ENCODE peak calls at places on chromosome 17, in four cellular contexts. One of them, this sample, is unnamed.

GRCh38 chr17:60161598-60162330 is 12.0 kb downstream of the CA4 start:
- ATAC-seq in HepG2: no peak
- ATAC-seq in GM12878: no peak
- ATAC-seq in A549: no peak
- ATAC-seq in this sample: peak; percentile 31

GRCh38 chr17:163514-164103 is 17.8 kb downstream of the DOC2B start:
- ATAC-seq in HepG2: peak; percentile 78
- ATAC-seq in GM12878: peak; percentile 40
- ATAC-seq in A549: peak; percentile 65
- ATAC-seq in this sample: no peak

GRCh38 chr17:56756536-56756935 is 77.2 kb downstream of the C17orf67 start:
- ATAC-seq in HepG2: no peak
- ATAC-seq in GM12878: no peak
- ATAC-seq in A549: peak; percentile 72
- ATAC-seq in this sample: no peak

GRCh38 chr17:62658136-62658535 is 30.7 kb downstream of the MRC2 start:
- ATAC-seq in HepG2: no peak
- ATAC-seq in GM12878: no peak
- ATAC-seq in A549: no peak
- ATAC-seq in this sample: no peak

GRCh38 chr17:49995055-49995738 is at the start of gene DLX3:
- ATAC-seq in HepG2: no peak
- ATAC-seq in GM12878: no peak
- ATAC-seq in A549: peak; percentile 55
- ATAC-seq in this sample: peak; percentile 71

GRCh38 chr17:81473019-81473418 is 39.6 kb downstream of the ACTG1 start:
- ATAC-seq in HepG2: no peak
- ATAC-seq in GM12878: no peak
- ATAC-seq in A549: no peak
- ATAC-seq in this sample: no peak

GRCh38 chr17:50953831-50954601 is 87.9 kb upstream of the TOB1 start:
- ATAC-seq in HepG2: no peak
- ATAC-seq in GM12878: no peak
- ATAC-seq in A549: no peak
- ATAC-seq in this sample: no peak

GRCh38 chr17:82396601-82397435 is 21.3 kb upstream of the HEXD start:
- ATAC-seq in HepG2: peak; percentile 14
- ATAC-seq in GM12878: no peak
- ATAC-seq in A549: peak; percentile 51
- ATAC-seq in this sample: peak; percentile 65

GRCh38 chr17:77083547-77083946 is 57.2 kb upstream of the SEC14L1 start:
- ATAC-seq in HepG2: no peak
- ATAC-seq in GM12878: no peak
- ATAC-seq in A549: no peak
- ATAC-seq in this sample: no peak

GRCh38 chr17:14762736-14763479 is 462.0 kb downstream of the HS3ST3B1 start:
- ATAC-seq in HepG2: no peak
- ATAC-seq in GM12878: no peak
- ATAC-seq in A549: no peak
- ATAC-seq in this sample: no peak

GRCh38 chr17:39527220-39527813 is 66.0 kb downstream of the CDK12 start:
- ATAC-seq in HepG2: peak; percentile 78
- ATAC-seq in GM12878: peak; percentile 74
- ATAC-seq in A549: peak; percentile 80
- ATAC-seq in this sample: no peak

GRCh38 chr17:79840989-79841286 is 1.7 kb upstream of the CBX4 start:
- ATAC-seq in HepG2: no peak
- ATAC-seq in GM12878: no peak
- ATAC-seq in A549: no peak
- ATAC-seq in this sample: no peak

GRCh38 chr17:79838541-79839274 is 532 bp downstream of the CBX4 start:
- ATAC-seq in HepG2: peak; percentile 3
- ATAC-seq in GM12878: peak; percentile 16
- ATAC-seq in A549: peak; percentile 24
- ATAC-seq in this sample: peak; percentile 13

GRCh38 chr17:79841369-79842135 is 2.3 kb upstream of the CBX4 start:
- ATAC-seq in HepG2: no peak
- ATAC-seq in GM12878: no peak
- ATAC-seq in A549: no peak
- ATAC-seq in this sample: no peak

GRCh38 chr17:79839363-79840203 is at the start of gene CBX4:
- ATAC-seq in HepG2: peak; percentile 44
- ATAC-seq in GM12878: peak; percentile 75
- ATAC-seq in A549: peak; percentile 73
- ATAC-seq in this sample: peak; percentile 87

DNA sequence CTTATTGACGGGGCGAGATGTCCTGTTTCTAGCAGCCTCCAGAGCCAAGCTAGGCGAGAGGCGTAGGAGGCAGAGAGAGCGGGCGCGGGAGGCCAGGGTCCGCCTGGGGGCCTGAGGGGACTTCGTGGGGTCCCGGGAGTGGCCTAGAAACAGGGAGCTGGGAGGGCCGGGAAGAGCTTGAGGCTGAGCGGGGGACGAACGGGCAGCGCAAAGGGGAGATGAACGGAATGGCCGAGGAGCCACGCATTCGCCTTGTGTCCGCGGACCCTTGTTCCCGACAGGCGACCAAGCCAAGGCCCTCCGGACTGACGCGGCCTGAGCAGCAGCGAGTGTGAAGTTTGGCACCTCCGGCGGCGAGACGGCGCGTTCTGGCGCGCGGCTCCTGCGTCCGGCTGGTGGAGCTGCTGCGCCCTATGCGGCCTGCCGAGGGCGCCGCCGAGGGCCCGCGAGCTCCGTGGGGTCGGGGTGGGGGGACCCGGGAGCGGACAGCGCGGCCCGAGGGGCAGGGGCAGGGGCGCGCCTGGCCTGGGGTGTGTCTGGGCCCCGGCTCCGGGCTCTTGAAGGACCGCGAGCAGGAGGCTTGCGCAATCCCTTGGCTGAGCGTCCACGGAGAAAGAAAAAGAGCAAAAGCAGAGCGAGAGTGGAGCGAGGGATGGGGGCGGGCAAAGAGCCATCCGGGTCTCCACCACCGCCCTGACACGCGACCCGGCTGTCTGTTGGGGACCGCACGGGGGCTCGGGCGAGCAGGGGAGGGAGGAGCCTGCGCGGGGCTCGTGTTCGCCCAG is 1.2 kb upstream of the CBX4 start:
- ATAC-seq in HepG2: no peak
- ATAC-seq in GM12878: no peak
- ATAC-seq in A549: no peak
- ATAC-seq in this sample: no peak
- TF ChIP-seq CTCF in HepG2: no peak
- TF ChIP-seq CTCF in GM12878: no peak
- TF ChIP-seq CTCF in A549: peak; percentile 12
- TF ChIP-seq CTCF in this sample: peak; percentile 42

GRCh38 chr17:75970011-75970523 is 8.9 kb downstream of the ACOX1 start:
- ATAC-seq in HepG2: peak; percentile 60
- ATAC-seq in GM12878: no peak
- ATAC-seq in A549: no peak
- ATAC-seq in this sample: no peak
- TF ChIP-seq EP300 in HepG2: no peak
- TF ChIP-seq EP300 in GM12878: no peak
- TF ChIP-seq EP300 in A549: no peak
- TF ChIP-seq EP300 in this sample: no peak

DNA sequence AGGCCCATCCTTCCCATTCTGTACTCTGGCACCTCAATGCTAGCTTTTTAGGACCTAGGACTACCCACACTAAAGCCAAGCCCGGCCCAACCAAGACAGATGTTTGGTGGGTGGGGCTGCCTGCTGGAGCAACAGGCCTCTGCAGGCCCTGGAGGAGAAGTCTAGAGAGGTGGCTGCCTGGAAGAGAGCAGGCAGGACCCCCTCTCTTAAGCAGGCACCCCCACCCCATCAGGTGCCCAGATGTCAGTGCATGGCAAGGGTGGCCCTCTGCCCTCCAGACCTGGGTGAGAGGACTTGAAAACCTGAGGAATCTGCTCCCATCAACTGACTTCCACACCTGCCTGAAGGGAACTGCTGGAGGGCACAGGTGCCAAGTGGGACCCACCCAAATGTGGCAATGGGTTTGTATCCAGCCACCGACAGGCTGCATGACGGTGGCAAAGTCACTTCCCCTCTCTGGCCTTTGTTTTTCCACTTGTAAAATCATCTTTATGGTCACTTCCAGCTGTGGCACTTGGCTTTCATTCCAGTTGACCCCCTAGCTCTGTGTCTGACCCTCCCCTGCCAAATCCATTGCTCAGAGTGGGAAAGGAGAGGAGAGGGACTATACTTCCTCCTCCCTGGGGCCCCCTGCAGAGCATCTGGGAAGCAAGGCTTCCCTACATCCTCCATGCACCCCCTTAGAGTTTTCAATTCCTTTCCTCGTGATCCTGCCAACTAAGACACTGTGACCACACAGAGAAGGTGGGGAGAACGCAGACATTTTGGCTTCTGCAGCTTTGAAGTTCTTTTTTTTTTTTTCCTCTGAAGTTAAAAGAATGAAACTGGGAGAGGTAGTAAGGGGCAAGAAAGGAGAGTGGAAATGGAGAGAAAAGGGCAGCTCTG is 1.6 kb upstream of the STAT5A start:
- ATAC-seq in HepG2: no peak
- ATAC-seq in GM12878: no peak
- ATAC-seq in A549: no peak
- ATAC-seq in this sample: no peak
- H3K4me3 ChIP-seq in HepG2: no peak overlapping the region
- H3K4me3 ChIP-seq in GM12878: peak overlapping the region; percentile 91
- H3K4me3 ChIP-seq in A549: no peak overlapping the region
- H3K4me3 ChIP-seq in this sample: peak overlapping the region; percentile 73

GRCh38 chr17:27607692-27608091 is 23.3 kb upstream of the LGALS9 start:
- ATAC-seq in HepG2: no peak
- ATAC-seq in GM12878: no peak
- ATAC-seq in A549: no peak
- ATAC-seq in this sample: no peak

GRCh38 chr17:27608330-27609230 is 22.4 kb upstream of the LGALS9 start:
- ATAC-seq in HepG2: no peak
- ATAC-seq in GM12878: peak; percentile 12
- ATAC-seq in A549: peak; percentile 39
- ATAC-seq in this sample: no peak

GRCh38 chr17:27610304-27610676 is 20.7 kb upstream of the LGALS9 start:
- ATAC-seq in HepG2: no peak
- ATAC-seq in GM12878: no peak
- ATAC-seq in A549: no peak
- ATAC-seq in this sample: no peak

GRCh38 chr17:27612160-27612767 is 18.7 kb upstream of the LGALS9 start:
- ATAC-seq in HepG2: no peak
- ATAC-seq in GM12878: no peak
- ATAC-seq in A549: no peak
- ATAC-seq in this sample: peak; percentile 35

GRCh38 chr17:27609606-27610303 is 21.2 kb upstream of the LGALS9 start:
- ATAC-seq in HepG2: peak; percentile 91
- ATAC-seq in GM12878: peak; percentile 37
- ATAC-seq in A549: peak; percentile 88
- ATAC-seq in this sample: no peak
- TF ChIP-seq CTCF in HepG2: peak; percentile 78
- TF ChIP-seq CTCF in GM12878: peak; percentile 43
- TF ChIP-seq CTCF in A549: peak; percentile 44
- TF ChIP-seq CTCF in this sample: peak; percentile 13

GRCh38 chr17:29096094-29096493 is 53.2 kb downstream of the PIPOX start:
- ATAC-seq in HepG2: no peak
- ATAC-seq in GM12878: no peak
- ATAC-seq in A549: no peak
- ATAC-seq in this sample: no peak

GRCh38 chr17:29093090-29093871 is 50.3 kb downstream of the PIPOX start:
- ATAC-seq in HepG2: no peak
- ATAC-seq in GM12878: no peak
- ATAC-seq in A549: no peak
- ATAC-seq in this sample: no peak

GRCh38 chr17:29095439-29095838 is 52.5 kb downstream of the PIPOX start:
- ATAC-seq in HepG2: no peak
- ATAC-seq in GM12878: no peak
- ATAC-seq in A549: no peak
- ATAC-seq in this sample: no peak

GRCh38 chr17:29091591-29092291 is 48.8 kb downstream of the PIPOX start:
- ATAC-seq in HepG2: no peak
- ATAC-seq in GM12878: no peak
- ATAC-seq in A549: no peak
- ATAC-seq in this sample: no peak

GRCh38 chr17:29094101-29094708 is 51.3 kb downstream of the PIPOX start:
- ATAC-seq in HepG2: no peak
- ATAC-seq in GM12878: no peak
- ATAC-seq in A549: no peak
- ATAC-seq in this sample: no peak
- TF ChIP-seq EP300 in HepG2: no peak
- TF ChIP-seq EP300 in GM12878: no peak
- TF ChIP-seq EP300 in A549: no peak
- TF ChIP-seq EP300 in this sample: no peak

GRCh38 chr17:43874293-43874692 is 27.3 kb downstream of the CD300LG start:
- ATAC-seq in HepG2: no peak
- ATAC-seq in GM12878: no peak
- ATAC-seq in A549: no peak
- ATAC-seq in this sample: no peak
- H3K4me3 ChIP-seq in HepG2: no peak overlapping the region
- H3K4me3 ChIP-seq in GM12878: no peak overlapping the region
- H3K4me3 ChIP-seq in A549: no peak overlapping the region
- H3K4me3 ChIP-seq in this sample: no peak overlapping the region

GRCh38 chr17:36858119-36859002 is 78.9 kb upstream of the LHX1 start:
- ATAC-seq in HepG2: peak; percentile 57
- ATAC-seq in GM12878: no peak
- ATAC-seq in A549: peak; percentile 18
- ATAC-seq in this sample: no peak
- TF ChIP-seq CTCF in HepG2: no peak
- TF ChIP-seq CTCF in GM12878: no peak
- TF ChIP-seq CTCF in A549: no peak
- TF ChIP-seq CTCF in this sample: no peak

GRCh38 chr17:20173091-20173490 is 163.9 kb downstream of the SPECC1 start:
- ATAC-seq in HepG2: no peak
- ATAC-seq in GM12878: no peak
- ATAC-seq in A549: no peak
- ATAC-seq in this sample: no peak
- TF ChIP-seq EP300 in HepG2: no peak
- TF ChIP-seq EP300 in GM12878: no peak
- TF ChIP-seq EP300 in A549: no peak
- TF ChIP-seq EP300 in this sample: no peak

GRCh38 chr17:58416937-58417299 is 416 bp downstream of the RNF43 start:
- ATAC-seq in HepG2: peak; percentile 2
- ATAC-seq in GM12878: no peak
- ATAC-seq in A549: no peak
- ATAC-seq in this sample: no peak
- H3K4me3 ChIP-seq in HepG2: peak overlapping the region; percentile 73
- H3K4me3 ChIP-seq in GM12878: peak overlapping the region; percentile 53
- H3K4me3 ChIP-seq in A549: peak overlapping the region; percentile 47
- H3K4me3 ChIP-seq in this sample: peak overlapping the region; percentile 41

GRCh38 chr17:45120558-45120957 is 11.8 kb downstream of the PLCD3 start:
- ATAC-seq in HepG2: no peak
- ATAC-seq in GM12878: no peak
- ATAC-seq in A549: no peak
- ATAC-seq in this sample: no peak
- TF ChIP-seq CTCF in HepG2: no peak
- TF ChIP-seq CTCF in GM12878: no peak
- TF ChIP-seq CTCF in A549: no peak
- TF ChIP-seq CTCF in this sample: no peak

This sample was measured in gastroesophageal sphincter.